ENCODE peak calls at places on chromosomes 16 and 17, in six cellular contexts. U is IMR-90, C is mesendoderm, D is H9, A is mesenchymal stem cell, M is H1. K is an unnamed sample.

GRCh38 chr17:21167303-21167702 is 40.5 kb downstream of the DHRS7B start:
- DNase-seq in U (peak; percentile 5), C (no peak), D (no peak), A (no peak), M (no peak), K (no peak)

GRCh38 chr16:66480265-66481080 is 53.4 kb downstream of the BEAN1 start:
- DNase-seq in U (no peak), C (no peak), D (peak; percentile 28), A (no peak), M (no peak), K (no peak)

GRCh38 chr16:50309156-50309526 is 42.8 kb downstream of the ADCY7 start:
- DNase-seq in U (no peak), C (no peak), D (no peak), A (no peak), M (no peak), K (no peak)

GRCh38 chr16:51154271-51155171 is 3.5 kb upstream of the SALL1 start:
- DNase-seq in U (no peak), C (peak; percentile 74), D (peak; percentile 77), A (peak; percentile 66), M (peak; percentile 82), K (no peak)

GRCh38 chr17:22410136-22410535 is 717.8 kb downstream of the KCNJ18 start:
- DNase-seq in U (no peak), C (no peak), D (no peak), A (no peak), M (no peak), K (no peak)

GRCh38 chr17:29407856-29408255 is 17.7 kb downstream of the TAOK1 start:
- DNase-seq in U (peak; percentile 16), C (no peak), D (no peak), A (no peak), M (no peak), K (no peak)

GRCh38 chr17:44920565-44920940 is 5.3 kb upstream of the GFAP start:
- DNase-seq in U (no peak), C (no peak), D (peak; percentile 34), A (no peak), M (peak; percentile 55), K (no peak)

GRCh38 chr16:31476305-31477219 is 4.6 kb downstream of the TGFB1I1 start:
- DNase-seq in U (no peak), C (peak; percentile 78), D (peak; percentile 87), A (peak; percentile 23), M (peak; percentile 86), K (no peak)

GRCh38 chr17:65265276-65265675 is 128.1 kb downstream of the RGS9 start:
- DNase-seq in U (no peak), C (no peak), D (no peak), A (no peak), M (no peak), K (no peak)

GRCh38 chr17:16250635-16251034 is 33.6 kb downstream of the PIGL start:
- DNase-seq in U (peak; percentile 60), C (no peak), D (no peak), A (peak; percentile 53), M (no peak), K (no peak)

GRCh38 chr17:52064791-52065211 is 93.7 kb downstream of the CA10 start:
- DNase-seq in U (no peak), C (no peak), D (no peak), A (no peak), M (no peak), K (no peak)

GRCh38 chr16:64144612-64145011 is 977.3 kb downstream of the CDH11 start:
- DNase-seq in U (no peak), C (no peak), D (no peak), A (peak; percentile 23), M (no peak), K (no peak)

GRCh38 chr17:80252871-80253270 is 7.8 kb upstream of the RNF213 start:
- DNase-seq in U (no peak), C (peak; percentile 65), D (peak; percentile 84), A (no peak), M (peak; percentile 84), K (no peak)

GRCh38 chr17:21034350-21035235 is 8.2 kb downstream of the USP22 start:
- DNase-seq in U (peak; percentile 47), C (peak; percentile 43), D (no peak), A (peak; percentile 55), M (no peak), K (no peak)

GRCh38 chr17:51815097-51815496 is 343.4 kb downstream of the CA10 start:
- DNase-seq in U (no peak), C (no peak), D (no peak), A (no peak), M (no peak), K (no peak)

GRCh38 chr17:42554250-42555121 is 1.8 kb downstream of the HSD17B1 start:
- DNase-seq in U (peak; percentile 76), C (peak; percentile 94), D (peak; percentile 96), A (peak; percentile 84), M (peak; percentile 95), K (peak; percentile 86)

GRCh38 chr16:9334091-9334490 is 242.6 kb downstream of the HAPSTR1 start:
- DNase-seq in U (no peak), C (no peak), D (no peak), A (no peak), M (no peak), K (no peak)

GRCh38 chr16:81004646-81005353 is 1.9 kb downstream of the CMC2 start:
- DNase-seq in U (peak; percentile 62), C (peak; percentile 58), D (no peak), A (peak; percentile 80), M (no peak), K (peak; percentile 29)

DNA sequence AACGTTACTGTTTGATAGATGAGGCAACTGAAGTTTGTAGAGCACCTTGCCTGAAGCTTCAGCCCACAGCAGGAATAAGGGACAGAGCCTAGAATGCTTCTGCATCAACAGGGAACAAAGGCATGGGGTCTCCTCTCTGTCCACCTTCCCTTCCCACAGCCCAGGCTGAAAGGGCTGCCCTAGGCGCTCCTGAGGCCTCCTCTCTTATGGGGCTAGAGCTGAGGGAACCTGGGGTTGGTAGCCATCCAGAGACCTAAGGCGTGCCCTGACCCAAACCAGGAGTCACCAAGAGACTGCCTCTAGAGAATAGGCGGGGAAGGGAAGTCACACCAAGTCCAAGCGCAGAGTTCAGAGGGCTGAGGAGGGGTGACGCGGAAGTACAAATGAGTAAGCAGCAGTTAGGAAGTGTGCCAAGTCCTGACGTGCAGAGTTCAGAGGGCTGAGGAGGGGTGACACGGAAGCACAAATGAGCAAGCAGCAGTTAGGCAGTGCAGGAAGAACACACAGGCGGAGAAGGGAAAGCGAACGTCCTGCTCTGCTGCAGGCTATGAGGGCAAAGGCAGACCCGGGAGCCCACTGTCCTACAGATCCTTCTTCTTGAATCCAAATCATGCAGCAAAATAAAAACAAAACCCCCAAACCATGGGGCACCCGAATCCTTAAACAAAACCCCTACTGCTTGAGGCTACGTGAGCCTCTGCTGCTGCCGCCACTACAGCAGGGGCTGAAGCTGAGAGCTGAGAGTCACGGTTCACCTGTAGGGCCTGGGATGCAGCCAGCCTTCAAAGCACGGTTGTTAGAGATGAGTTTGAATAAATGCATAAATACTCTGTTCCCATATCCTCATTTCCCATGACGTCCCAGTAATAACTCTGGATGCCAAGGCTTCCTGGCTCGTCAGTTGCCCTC is 2.7 kb upstream of the SPG7 start:
- DNase-seq in U (peak; percentile 93), C (no peak), D (no peak), A (peak; percentile 98), M (no peak), K (no peak)
- H3K23ac ChIP-seq in U (peak overlapping the region; percentile 40), C (no peak overlapping the region), D (peak overlapping the region; percentile 37), A (no peak overlapping the region), M (no peak overlapping the region), K (no peak overlapping the region)

GRCh38 chr16:11586375-11586855 is 304 bp downstream of the LITAF start:
- DNase-seq in U (no peak), C (no peak), D (no peak), A (no peak), M (no peak), K (no peak)
- H2AK5ac ChIP-seq in U (no peak overlapping the region), C (no peak overlapping the region), D (no peak overlapping the region), A (no peak overlapping the region), M (no peak overlapping the region), K (peak overlapping the region; percentile 88)

GRCh38 chr17:8161289-8162231 is 1.2 kb downstream of the VAMP2 start:
- DNase-seq in U (no peak), C (no peak), D (peak; percentile 35), A (no peak), M (no peak), K (no peak)

GRCh38 chr17:8163978-8164814 is 1.4 kb upstream of the VAMP2 start:
- DNase-seq in U (peak; percentile 59), C (peak; percentile 73), D (peak; percentile 72), A (peak; percentile 66), M (no peak), K (no peak)

GRCh38 chr17:8162997-8163977 is 539 bp upstream of the VAMP2 start:
- DNase-seq in U (no peak), C (peak; percentile 83), D (peak; percentile 95), A (peak; percentile 15), M (peak; percentile 88), K (no peak)

GRCh38 chr17:8160741-8161221 is 2.0 kb downstream of the VAMP2 start:
- DNase-seq in U (no peak), C (no peak), D (no peak), A (peak; percentile 7), M (no peak), K (no peak)

DNA sequence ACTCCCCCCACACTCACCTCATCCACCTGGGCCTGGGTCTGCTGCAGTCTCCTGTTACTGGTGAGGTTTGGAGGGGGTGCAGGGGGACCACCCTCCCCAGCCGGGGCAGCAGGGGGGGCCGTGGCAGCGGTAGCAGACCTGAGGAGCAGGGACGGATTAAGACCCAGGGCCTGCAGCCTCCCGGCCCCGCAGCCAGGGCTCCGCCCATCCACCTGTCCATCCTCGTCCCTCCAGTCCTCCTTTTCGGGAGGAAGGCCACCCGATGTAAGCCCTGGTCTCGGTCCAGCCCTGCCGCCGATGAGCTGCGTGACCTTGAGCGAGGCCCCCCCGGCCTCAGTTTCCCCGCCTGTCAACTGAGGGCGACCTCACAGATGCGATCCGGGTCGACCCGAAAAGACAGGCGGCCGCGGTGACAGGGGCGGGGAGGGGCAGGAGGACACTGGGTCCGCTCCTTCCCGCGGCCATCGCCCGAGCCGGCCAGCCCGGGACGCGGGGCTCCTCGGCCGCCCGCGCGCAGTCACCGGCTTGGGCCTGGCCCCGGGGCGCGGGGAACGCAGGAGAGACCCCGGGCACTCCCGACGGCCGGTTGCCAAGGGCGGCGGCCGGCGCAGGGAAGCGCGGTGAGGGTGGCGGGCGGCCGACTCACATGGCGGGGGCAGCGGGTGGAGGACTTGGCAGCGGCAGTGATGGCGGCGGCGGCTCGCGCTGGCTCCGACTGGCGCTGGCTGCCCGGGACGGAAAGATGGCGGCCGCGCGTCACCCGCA is at the start of gene VAMP2:
- DNase-seq in U (peak; percentile 50), C (peak; percentile 68), D (peak; percentile 79), A (peak; percentile 66), M (no peak), K (no peak)
- H3K23ac ChIP-seq in U (peak within 1 kb of the TSS; percentile 94), C (peak within 1 kb of the TSS; percentile 97), D (peak within 1 kb of the TSS; percentile 57), A (peak within 1 kb of the TSS; percentile 56), M (no peak within 1 kb of the TSS), K (peak within 1 kb of the TSS; percentile 92)

DNA sequence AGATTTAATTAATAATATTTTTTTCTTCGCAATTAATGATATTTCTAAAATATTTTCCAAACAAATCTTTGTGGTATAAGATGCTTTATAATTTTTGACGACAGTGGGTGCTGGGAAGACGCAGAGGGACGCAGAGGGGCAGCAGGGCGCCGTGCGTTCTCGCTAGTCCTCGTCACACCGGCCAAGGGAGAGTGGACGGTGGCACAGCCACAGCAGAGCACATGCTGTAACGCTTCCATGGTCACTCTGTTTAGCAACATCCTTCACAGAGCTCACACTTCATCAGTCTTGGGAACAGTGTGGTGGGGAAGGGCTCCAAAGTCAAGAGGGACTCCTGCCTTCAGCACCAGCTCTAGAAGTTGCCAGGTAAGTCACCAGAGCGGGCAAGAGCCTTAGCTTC is 60.4 kb downstream of the NDEL1 start:
- DNase-seq in U (no peak), C (no peak), D (no peak), A (no peak), M (no peak), K (no peak)
- H2AK5ac ChIP-seq in U (no peak overlapping the region), C (no peak overlapping the region), D (no peak overlapping the region), A (no peak overlapping the region), M (no peak overlapping the region), K (no peak overlapping the region)